ENCODE peak calls at places on chromosomes 5 and 9, in nine cellular contexts. H, S, O, N, W, J, C, Q and D are unnamed samples.
A peak's percentile ranks its signal among the peaks of the same experiment; 100 is the strongest.

GRCh38 chr5:33753704-33754103 is 138.1 kb downstream of the ADAMTS12 start:
- DNase-seq in J (no peak), N (no peak), S (no peak), O (no peak), Q (no peak), H (no peak), C (no peak), W (no peak), D (no peak)

GRCh38 chr5:72021651-72022357 is 85.5 kb upstream of the MAP1B start:
- DNase-seq in C (no peak), H (no peak), W (no peak), O (no peak), N (no peak), Q (no peak), J (no peak), S (no peak), D (no peak)

GRCh38 chr9:21560281-21560745 is 78.2 kb upstream of the IFNE start:
- DNase-seq in H (no peak), J (no peak), C (no peak), Q (no peak), W (no peak), N (no peak), O (no peak), S (no peak), D (no peak)

GRCh38 chr9:129910628-129911567 is 75.6 kb downstream of the USP20 start:
- DNase-seq in Q (peak; percentile 100), J (no peak), C (no peak), N (no peak), O (no peak), H (no peak), W (no peak), S (no peak), D (no peak)

GRCh38 chr5:172905771-172906170 is 53.5 kb upstream of the RPL26L1 start:
- DNase-seq in J (no peak), H (no peak), C (no peak), W (no peak), O (no peak), N (no peak), Q (no peak), S (no peak), D (no peak)

GRCh38 chr5:54643679-54644078 is 126.1 kb downstream of the SNX18 start:
- DNase-seq in Q (peak; percentile 87), H (no peak), N (no peak), C (no peak), J (no peak), S (no peak), O (no peak), W (no peak), D (no peak)

GRCh38 chr5:160507181-160507811 is 85.6 kb downstream of the PTTG1 start:
- DNase-seq in N (no peak), C (no peak), W (no peak), J (no peak), Q (peak; percentile 65), H (no peak), S (no peak), O (no peak), D (no peak)

GRCh38 chr5:149271195-149271716 is 403 bp upstream of the AFAP1L1 start:
- DNase-seq in H (no peak), Q (no peak), C (no peak), J (no peak), S (no peak), W (no peak), N (no peak), O (no peak), D (no peak)

GRCh38 chr5:134511796-134512660 is 13.4 kb upstream of the JADE2 start:
- DNase-seq in Q (peak; percentile 63), W (peak; percentile 69), N (peak; percentile 9), O (peak; percentile 88), J (no peak), C (peak; percentile 93), S (no peak), H (peak; percentile 81), D (peak; percentile 79)
- H3K27ac ChIP-seq in Q (peak overlapping the region; percentile 16), W (peak overlapping the region; percentile 45), N (peak overlapping the region; percentile 40), O (peak overlapping the region; percentile 84), J (peak overlapping the region; percentile 82), C (peak overlapping the region; percentile 17), S (no peak overlapping the region), H (no peak overlapping the region), D (peak overlapping the region; percentile 40)

DNA sequence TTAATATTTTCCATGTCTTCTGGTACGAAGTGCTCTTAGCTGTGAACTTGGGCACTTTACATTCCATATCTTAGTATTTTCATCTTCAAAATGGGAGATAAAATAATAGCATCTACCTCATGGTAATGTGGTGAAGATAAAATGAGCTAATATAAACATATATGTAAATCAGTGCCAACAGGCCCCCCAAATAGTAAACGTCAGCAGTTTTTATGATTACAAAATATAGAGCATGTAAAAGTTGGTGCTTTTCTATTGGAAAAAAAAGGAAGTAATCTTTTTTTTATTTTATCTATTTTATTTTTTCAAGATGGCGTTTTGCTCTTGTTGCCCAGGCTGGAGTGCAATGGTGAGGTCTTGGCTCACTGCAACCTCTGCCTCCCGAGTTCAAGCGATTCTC is 291.1 kb upstream of the PRDM9 start:
- DNase-seq in W (no peak), Q (no peak), N (no peak), C (no peak), O (no peak), S (no peak), J (no peak), H (no peak), D (no peak)
- H3K36me3 ChIP-seq in W (no peaks in the 10 kb centered on the region), Q (no peaks in the 10 kb centered on the region), N (no peaks in the 10 kb centered on the region), C (no peaks in the 10 kb centered on the region), O (no peaks in the 10 kb centered on the region), S (no peaks in the 10 kb centered on the region), J (no peaks in the 10 kb centered on the region), H (no peaks in the 10 kb centered on the region), D (no peaks in the 10 kb centered on the region)

GRCh38 chr5:132949151-132949550 is 14.3 kb downstream of the AFF4 start:
- DNase-seq in H (no peak), Q (no peak), O (no peak), S (no peak), W (no peak), C (no peak), J (no peak), N (no peak), D (no peak)

GRCh38 chr5:132947661-132948060 is 15.8 kb downstream of the AFF4 start:
- DNase-seq in W (no peak), S (no peak), H (no peak), C (no peak), J (no peak), N (no peak), Q (peak; percentile 67), O (no peak), D (no peak)

GRCh38 chr5:132953710-132954109 is 9.7 kb downstream of the AFF4 start:
- DNase-seq in J (no peak), O (no peak), N (no peak), S (no peak), H (no peak), W (no peak), Q (peak; percentile 19), C (no peak), D (no peak)

GRCh38 chr5:132951858-132952257 is 11.6 kb downstream of the AFF4 start:
- DNase-seq in S (no peak), J (no peak), H (no peak), C (no peak), W (no peak), Q (no peak), N (no peak), O (no peak), D (no peak)

GRCh38 chr5:132952829-132953228 is 10.6 kb downstream of the AFF4 start:
- DNase-seq in C (no peak), O (no peak), H (no peak), W (no peak), J (no peak), N (no peak), S (no peak), Q (no peak), D (no peak)
- TF ChIP-seq POLR2A in C (no peak), O (no peak), H (no peak), W (no peak), J (no peak), N (no peak), S (no peak), Q (no peak), D (no peak)

GRCh38 chr9:134215395-134215708 is 51.0 kb upstream of the RNU6ATAC start:
- DNase-seq in O (no peak), J (no peak), H (no peak), Q (no peak), S (no peak), W (no peak), N (no peak), C (no peak), D (no peak)
- H3K27ac ChIP-seq in O (peak overlapping the region; percentile 34), J (peak overlapping the region; percentile 78), H (peak overlapping the region; percentile 27), Q (peak overlapping the region; percentile 99), S (peak overlapping the region; percentile 27), W (peak overlapping the region; percentile 86), N (peak overlapping the region; percentile 75), C (peak overlapping the region; percentile 100), D (peak overlapping the region; percentile 71)

GRCh38 chr5:180591249-180591887 is at the start of gene SCGB3A1:
- DNase-seq in H (no peak), J (peak; percentile 89), W (no peak), O (no peak), C (no peak), N (no peak), Q (no peak), S (no peak), D (no peak)
- H3K36me3 ChIP-seq in H (no peaks in the 10 kb centered on the region), J (no peaks in the 10 kb centered on the region), W (no peaks in the 10 kb centered on the region), O (no peaks in the 10 kb centered on the region), C (no peaks in the 10 kb centered on the region), N (no peaks in the 10 kb centered on the region), Q (no peaks in the 10 kb centered on the region), S (no peaks in the 10 kb centered on the region), D (no peaks in the 10 kb centered on the region)

GRCh38 chr5:73119492-73120157 is 750 bp upstream of the TMEM171 start:
- DNase-seq in N (no peak), C (peak; percentile 94), S (no peak), W (no peak), J (peak; percentile 62), Q (no peak), H (no peak), O (peak; percentile 42), D (no peak)
- TF ChIP-seq POLR2A in N (no peak), C (peak; percentile 71), S (no peak), W (no peak), J (no peak), Q (no peak), H (no peak), O (no peak), D (no peak)

DNA sequence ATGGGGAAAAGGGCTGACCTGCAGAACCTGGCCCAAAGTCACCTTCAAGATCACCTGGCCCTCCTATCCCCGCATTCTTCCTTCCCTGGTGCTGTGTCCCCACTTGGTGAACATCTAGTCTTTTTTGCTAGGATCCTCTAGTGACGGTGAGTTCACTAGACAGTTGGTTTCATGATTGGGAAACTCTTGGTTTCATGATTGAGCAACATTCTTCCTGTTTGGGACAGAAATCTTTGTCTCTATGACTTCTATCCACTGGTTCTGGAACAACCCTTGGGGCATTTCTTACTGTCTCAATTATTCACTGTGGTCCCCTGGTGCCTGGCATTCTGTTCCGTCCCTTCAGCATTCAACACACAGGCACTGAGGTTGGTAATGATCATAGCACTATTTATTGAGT is 50.2 kb upstream of the DAB2IP start:
- DNase-seq in N (no peak), W (no peak), H (no peak), O (no peak), C (no peak), Q (no peak), J (no peak), S (no peak), D (no peak)
- H3K27ac ChIP-seq in N (no peak overlapping the region), W (no peak overlapping the region), H (no peak overlapping the region), O (no peak overlapping the region), C (peak overlapping the region; percentile 88), Q (no peak overlapping the region), J (no peak overlapping the region), S (no peak overlapping the region), D (no peak overlapping the region)